ENCODE peak calls at places on chromosome 3, in five cellular contexts. B is HepG2, W is K562, Z is GM12878, E is SK-N-SH. M is an unnamed sample.

GRCh38 chr3:13068269-13069010 is 4.8 kb downstream of the IQSEC1 start:
- DNase-seq in B (no peak), W (no peak), Z (no peak), E (no peak), M (no peak)

GRCh38 chr3:60199306-60199705 is 1051.9 kb downstream of the FHIT start:
- DNase-seq in B (no peak), W (no peak), Z (no peak), E (no peak), M (no peak)

GRCh38 chr3:193078996-193079731 is 161.5 kb upstream of the MB21D2 start:
- DNase-seq in B (no peak), W (no peak), Z (no peak), E (no peak), M (no peak)

GRCh38 chr3:183085634-183086390 is 13.5 kb downstream of the MCCC1 start:
- DNase-seq in B (no peak), W (peak), Z (no peak), E (peak), M (peak)

GRCh38 chr3:111978833-111979688 is at the start of gene ABHD10:
- DNase-seq in B (peak), W (peak), Z (peak), E (peak), M (peak)

GRCh38 chr3:121752772-121753171 is 3.2 kb upstream of the GOLGB1 start:
- DNase-seq in B (no peak), W (no peak), Z (no peak), E (no peak), M (no peak)

GRCh38 chr3:45095916-45096526 is 50.2 kb downstream of the CDCP1 start:
- DNase-seq in B (no peak), W (no peak), Z (no peak), E (peak), M (no peak)

GRCh38 chr3:107899996-107900651 is 190.7 kb downstream of the CD47 start:
- DNase-seq in B (no peak), W (no peak), Z (no peak), E (no peak), M (no peak)

GRCh38 chr3:114519415-114519814 is 225.6 kb downstream of the TIGIT start:
- DNase-seq in B (no peak), W (no peak), Z (peak), E (peak), M (peak)

GRCh38 chr3:62361261-62361660 is 12.1 kb downstream of the FEZF2 start:
- DNase-seq in B (no peak), W (no peak), Z (no peak), E (no peak), M (no peak)

GRCh38 chr3:195761031-195761430 is 40.3 kb downstream of the MUC20 start:
- DNase-seq in B (no peak), W (no peak), Z (no peak), E (no peak), M (no peak)

GRCh38 chr3:149199474-149199873 is 22.2 kb downstream of the CP start:
- DNase-seq in B (no peak), W (no peak), Z (no peak), E (no peak), M (peak)

GRCh38 chr3:70488131-70488530 is 175.7 kb upstream of the MDFIC2 start:
- DNase-seq in B (no peak), W (no peak), Z (no peak), E (no peak), M (no peak)

GRCh38 chr3:134871818-134872217 is 76.8 kb downstream of the EPHB1 start:
- DNase-seq in B (no peak), W (no peak), Z (no peak), E (no peak), M (no peak)

GRCh38 chr3:72814308-72814707 is 33.9 kb downstream of the SHQ1 start:
- DNase-seq in B (no peak), W (no peak), Z (no peak), E (no peak), M (no peak)

GRCh38 chr3:53161820-53162671 is 1.0 kb downstream of the PRKCD start:
- DNase-seq in B (no peak), W (peak), Z (no peak), E (peak), M (peak)

GRCh38 chr3:126961791-126962461 is 21.0 kb upstream of the PLXNA1 start:
- DNase-seq in B (no peak), W (peak), Z (no peak), E (no peak), M (no peak)
- TF ChIP-seq FOXM1 in B (no peak), W (no peak), Z (no peak), E (no peak), M (no peak)

GRCh38 chr3:138942271-138942670 is 4.7 kb downstream of the FOXL2 start:
- DNase-seq in B (no peak), W (no peak), Z (no peak), E (no peak), M (no peak)
- TF ChIP-seq FOXM1 in B (no peak), W (no peak), Z (no peak), E (no peak), M (no peak)

DNA sequence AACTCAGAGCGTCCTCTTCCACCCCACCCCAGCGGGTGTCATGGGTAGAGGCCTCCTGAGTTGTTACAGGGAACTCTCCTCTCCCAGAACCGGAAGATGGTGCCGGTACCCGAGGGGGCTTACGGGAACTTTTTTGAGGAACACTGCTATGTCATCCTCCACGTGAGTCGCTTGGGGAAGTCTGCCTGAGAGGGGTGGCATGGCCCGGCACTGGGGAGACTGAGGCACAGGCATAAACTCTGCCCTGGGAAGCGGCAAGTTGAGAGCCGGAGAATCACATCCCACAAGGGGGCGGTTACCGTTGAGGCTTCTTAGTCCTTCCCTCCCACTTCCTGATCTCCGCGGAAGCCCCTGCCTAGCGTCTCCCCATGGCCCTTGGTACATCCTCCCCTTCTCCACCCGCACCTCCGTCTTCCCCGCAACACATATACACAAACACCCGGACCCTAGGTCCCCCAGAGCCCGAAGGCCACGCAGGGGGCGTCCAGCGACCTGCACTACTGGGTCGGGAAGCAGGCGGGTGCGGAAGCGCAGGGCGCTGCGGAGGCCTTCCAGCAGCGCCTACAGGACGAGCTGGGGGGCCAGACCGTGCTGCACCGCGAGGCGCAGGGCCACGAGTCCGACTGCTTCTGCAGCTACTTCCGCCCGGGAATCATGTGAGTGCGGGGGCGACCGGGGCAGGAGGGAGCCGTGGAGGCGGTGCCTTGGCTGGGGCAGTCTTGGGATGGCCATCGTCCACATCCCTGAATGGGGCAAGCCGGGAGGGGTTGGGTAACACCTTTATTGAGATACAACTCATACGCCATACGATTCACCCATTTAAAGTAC is 3.4 kb downstream of the VILL start:
- DNase-seq in B (no peak), W (peak), Z (no peak), E (peak), M (peak)
- TF ChIP-seq FOXM1 in B (no peak), W (no peak), Z (no peak), E (no peak), M (no peak)

GRCh38 chr3:98534168-98534567 is 2.4 kb downstream of the GPR15 start:
- DNase-seq in B (no peak), W (no peak), Z (no peak), E (no peak), M (no peak)
- TF ChIP-seq FOXM1 in B (no peak), W (no peak), Z (no peak), E (no peak), M (no peak)

GRCh38 chr3:17302170-17302569 is 417.4 kb downstream of the PLCL2 start:
- DNase-seq in B (no peak), W (no peak), Z (no peak), E (no peak), M (no peak)

GRCh38 chr3:17300441-17300840 is 415.7 kb downstream of the PLCL2 start:
- DNase-seq in B (no peak), W (no peak), Z (no peak), E (no peak), M (no peak)

GRCh38 chr3:17302774-17303173 is 418.0 kb downstream of the PLCL2 start:
- DNase-seq in B (no peak), W (no peak), Z (no peak), E (no peak), M (no peak)

GRCh38 chr3:17298038-17298437 is 413.3 kb downstream of the PLCL2 start:
- DNase-seq in B (no peak), W (no peak), Z (no peak), E (no peak), M (no peak)

GRCh38 chr3:17301271-17301670 is 416.5 kb downstream of the PLCL2 start:
- DNase-seq in B (no peak), W (no peak), Z (no peak), E (no peak), M (no peak)
- TF ChIP-seq FOXM1 in B (no peak), W (no peak), Z (no peak), E (no peak), M (no peak)

GRCh38 chr3:190155752-190156151 is 35.1 kb upstream of the P3H2 start:
- DNase-seq in B (no peak), W (no peak), Z (no peak), E (no peak), M (no peak)
- TF ChIP-seq FOXM1 in B (no peak), W (no peak), Z (no peak), E (no peak), M (no peak)

M was measured in HEK293T.